ENCODE peak calls at places on chromosomes 6 and 20, in six cellular contexts. One of them, this sample, is unnamed.

GRCh38 chr6:29702519-29703103 is 20.6 kb upstream of the HLA-F start:
- DNase-seq in GM12892: peak
- DNase-seq in upper lobe of left lung: peak
- DNase-seq in esophagus squamous epithelium: no peak
- DNase-seq in heart left ventricle: peak
- DNase-seq in A549: peak
- DNase-seq in this sample: peak

GRCh38 chr20:46199198-46199597 is 81.1 kb downstream of the CD40 start:
- DNase-seq in upper lobe of left lung: no peak
- DNase-seq in A549: peak
- DNase-seq in esophagus squamous epithelium: no peak
- DNase-seq in GM12892: no peak
- DNase-seq in heart left ventricle: no peak
- DNase-seq in this sample: no peak

GRCh38 chr6:157966990-157967389 is 14.7 kb upstream of the SYNJ2 start:
- DNase-seq in GM12892: no peak
- DNase-seq in upper lobe of left lung: no peak
- DNase-seq in heart left ventricle: no peak
- DNase-seq in esophagus squamous epithelium: no peak
- DNase-seq in A549: no peak
- DNase-seq in this sample: no peak

GRCh38 chr20:1907586-1907985 is 12.4 kb downstream of the SIRPA start:
- DNase-seq in esophagus squamous epithelium: no peak
- DNase-seq in A549: no peak
- DNase-seq in heart left ventricle: peak
- DNase-seq in upper lobe of left lung: no peak
- DNase-seq in GM12892: no peak
- DNase-seq in this sample: no peak

GRCh38 chr20:38158701-38159325 is 6.3 kb downstream of the TGM2 start:
- DNase-seq in A549: no peak
- DNase-seq in esophagus squamous epithelium: no peak
- DNase-seq in GM12892: no peak
- DNase-seq in upper lobe of left lung: no peak
- DNase-seq in heart left ventricle: peak
- DNase-seq in this sample: peak

GRCh38 chr6:118649918-118650499 is 1.4 kb downstream of the CEP85L start:
- DNase-seq in heart left ventricle: no peak
- DNase-seq in esophagus squamous epithelium: no peak
- DNase-seq in upper lobe of left lung: no peak
- DNase-seq in A549: no peak
- DNase-seq in GM12892: no peak
- DNase-seq in this sample: no peak

GRCh38 chr20:50428463-50428828 is 81.7 kb upstream of the PTPN1 start:
- DNase-seq in A549: no peak
- DNase-seq in upper lobe of left lung: no peak
- DNase-seq in esophagus squamous epithelium: no peak
- DNase-seq in GM12892: no peak
- DNase-seq in heart left ventricle: no peak
- DNase-seq in this sample: no peak

GRCh38 chr20:13996265-13996664 is 949 bp downstream of the MACROD2 start:
- DNase-seq in A549: no peak
- DNase-seq in heart left ventricle: no peak
- DNase-seq in esophagus squamous epithelium: no peak
- DNase-seq in GM12892: no peak
- DNase-seq in upper lobe of left lung: no peak
- DNase-seq in this sample: no peak

GRCh38 chr6:68691120-68691519 is 56.0 kb downstream of the ADGRB3 start:
- DNase-seq in GM12892: no peak
- DNase-seq in upper lobe of left lung: no peak
- DNase-seq in esophagus squamous epithelium: no peak
- DNase-seq in heart left ventricle: no peak
- DNase-seq in A549: no peak
- DNase-seq in this sample: no peak

GRCh38 chr6:116616757-116617093 is 446 bp downstream of the RSPH4A start:
- DNase-seq in A549: peak
- DNase-seq in heart left ventricle: no peak
- DNase-seq in GM12892: no peak
- DNase-seq in upper lobe of left lung: peak
- DNase-seq in esophagus squamous epithelium: no peak
- DNase-seq in this sample: peak

GRCh38 chr20:20213722-20214121 is 154.2 kb upstream of the INSM1 start:
- DNase-seq in heart left ventricle: no peak
- DNase-seq in upper lobe of left lung: no peak
- DNase-seq in esophagus squamous epithelium: no peak
- DNase-seq in GM12892: no peak
- DNase-seq in A549: no peak
- DNase-seq in this sample: no peak

GRCh38 chr6:136371951-136372350 is 82.3 kb upstream of the BCLAF1 start:
- DNase-seq in heart left ventricle: no peak
- DNase-seq in upper lobe of left lung: no peak
- DNase-seq in esophagus squamous epithelium: no peak
- DNase-seq in A549: no peak
- DNase-seq in GM12892: no peak
- DNase-seq in this sample: no peak

GRCh38 chr6:138406443-138406842 is 2.4 kb downstream of the HEBP2 start:
- DNase-seq in heart left ventricle: no peak
- DNase-seq in esophagus squamous epithelium: no peak
- DNase-seq in A549: peak
- DNase-seq in GM12892: no peak
- DNase-seq in upper lobe of left lung: no peak
- DNase-seq in this sample: no peak

GRCh38 chr6:20153194-20153593 is 59.1 kb downstream of the MBOAT1 start:
- DNase-seq in upper lobe of left lung: no peak
- DNase-seq in esophagus squamous epithelium: no peak
- DNase-seq in heart left ventricle: no peak
- DNase-seq in A549: no peak
- DNase-seq in GM12892: no peak
- DNase-seq in this sample: no peak

GRCh38 chr6:15663057-15663638 is 320 bp upstream of the DTNBP1 start:
- DNase-seq in GM12892: no peak
- DNase-seq in esophagus squamous epithelium: no peak
- DNase-seq in upper lobe of left lung: no peak
- DNase-seq in heart left ventricle: no peak
- DNase-seq in A549: peak
- DNase-seq in this sample: no peak

GRCh38 chr6:96923871-96924493 is 546 bp upstream of the KLHL32 start:
- DNase-seq in heart left ventricle: no peak
- DNase-seq in A549: no peak
- DNase-seq in esophagus squamous epithelium: no peak
- DNase-seq in GM12892: no peak
- DNase-seq in upper lobe of left lung: no peak
- DNase-seq in this sample: no peak

GRCh38 chr20:22368235-22368634 is 216.1 kb downstream of the FOXA2 start:
- DNase-seq in heart left ventricle: no peak
- DNase-seq in A549: no peak
- DNase-seq in esophagus squamous epithelium: no peak
- DNase-seq in GM12892: no peak
- DNase-seq in upper lobe of left lung: no peak
- DNase-seq in this sample: no peak

GRCh38 chr20:667351-668034 is 8.1 kb downstream of the SCRT2 start:
- DNase-seq in upper lobe of left lung: peak
- DNase-seq in A549: peak
- DNase-seq in heart left ventricle: peak
- DNase-seq in esophagus squamous epithelium: no peak
- DNase-seq in GM12892: no peak
- DNase-seq in this sample: peak

GRCh38 chr6:56642366-56643261 is at the start of gene DST:
- DNase-seq in heart left ventricle: no peak
- DNase-seq in upper lobe of left lung: no peak
- DNase-seq in GM12892: no peak
- DNase-seq in esophagus squamous epithelium: no peak
- DNase-seq in A549: peak
- DNase-seq in this sample: no peak

GRCh38 chr6:142537612-142538478 is 236.0 kb downstream of the ADGRG6 start:
- DNase-seq in A549: peak
- DNase-seq in upper lobe of left lung: no peak
- DNase-seq in GM12892: no peak
- DNase-seq in heart left ventricle: no peak
- DNase-seq in esophagus squamous epithelium: no peak
- DNase-seq in this sample: no peak

DNA sequence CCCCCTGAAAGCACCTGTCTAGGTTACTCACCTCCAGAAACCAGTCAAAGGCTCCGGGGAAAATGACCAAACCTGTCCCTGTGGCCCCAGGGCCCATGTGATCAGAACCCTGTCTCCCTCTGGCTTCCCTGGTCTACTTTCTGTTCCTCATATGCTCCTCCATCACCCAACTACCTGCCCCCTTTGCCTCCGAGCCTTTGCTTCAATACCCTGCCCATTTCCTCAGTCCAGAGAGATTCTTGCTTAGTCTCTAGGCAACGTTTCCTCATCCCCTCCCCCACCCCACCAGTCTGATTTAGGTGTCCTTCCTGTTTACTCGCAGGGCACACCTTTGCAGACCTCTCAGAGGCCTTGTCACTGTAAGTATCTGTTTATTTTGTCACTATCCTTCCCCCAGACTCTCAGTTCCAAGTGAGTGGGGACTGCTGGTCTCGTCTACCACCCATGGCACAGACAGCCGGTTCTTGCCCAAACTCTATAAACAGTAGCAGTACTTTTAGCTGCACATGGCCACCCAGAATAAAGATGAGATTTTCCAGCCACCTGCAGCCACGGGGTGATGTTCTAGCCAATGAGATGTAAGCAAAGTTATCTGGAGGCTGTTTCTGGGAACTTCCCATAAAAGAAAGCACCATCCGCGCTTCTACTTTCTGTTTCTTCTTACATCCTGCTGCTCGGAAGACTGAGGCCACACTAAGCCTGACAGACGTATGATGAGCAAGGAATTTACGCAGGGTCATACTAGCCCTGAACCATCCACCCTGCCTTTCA is 13.3 kb downstream of the ELOVL5 start:
- DNase-seq in esophagus squamous epithelium: peak
- DNase-seq in upper lobe of left lung: no peak
- DNase-seq in A549: no peak
- DNase-seq in GM12892: no peak
- DNase-seq in heart left ventricle: no peak
- DNase-seq in this sample: peak
- TF ChIP-seq POLR2A in esophagus squamous epithelium: no peak
- TF ChIP-seq POLR2A in upper lobe of left lung: no peak
- TF ChIP-seq POLR2A in A549: no peak
- TF ChIP-seq POLR2A in GM12892: no peak
- TF ChIP-seq POLR2A in heart left ventricle: no peak
- TF ChIP-seq POLR2A in this sample: peak

GRCh38 chr6:164756142-164756541 is 553.3 kb downstream of the C6orf118 start:
- DNase-seq in heart left ventricle: no peak
- DNase-seq in esophagus squamous epithelium: no peak
- DNase-seq in A549: no peak
- DNase-seq in upper lobe of left lung: no peak
- DNase-seq in GM12892: no peak
- DNase-seq in this sample: no peak
- TF ChIP-seq POLR2A in heart left ventricle: no peak
- TF ChIP-seq POLR2A in esophagus squamous epithelium: no peak
- TF ChIP-seq POLR2A in A549: no peak
- TF ChIP-seq POLR2A in upper lobe of left lung: no peak
- TF ChIP-seq POLR2A in GM12892: no peak
- TF ChIP-seq POLR2A in this sample: no peak

DNA sequence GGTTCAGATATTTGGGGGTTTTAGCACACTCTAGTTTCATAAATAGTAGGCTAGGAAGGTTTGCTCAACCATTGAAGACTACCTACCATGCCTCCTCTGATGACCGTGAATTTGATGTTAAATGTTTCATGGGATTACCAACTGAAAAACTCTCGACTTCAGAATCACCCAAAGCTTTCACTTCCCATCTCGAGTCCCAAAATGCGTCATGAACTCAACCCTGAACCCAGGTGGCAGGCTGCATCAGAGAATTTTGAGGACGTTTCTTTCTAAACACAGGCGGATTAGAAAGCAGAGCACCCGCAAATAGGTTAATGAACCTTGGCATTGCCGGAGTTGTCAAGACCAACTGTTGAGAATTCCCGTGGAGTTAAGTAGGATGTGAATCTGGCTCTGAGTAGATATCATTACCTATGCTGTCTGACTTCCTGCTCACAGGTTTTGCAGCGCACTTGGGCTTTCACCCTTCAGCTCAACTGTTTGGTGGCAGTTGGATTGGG is 98.4 kb upstream of the ADTRP start:
- DNase-seq in esophagus squamous epithelium: no peak
- DNase-seq in A549: no peak
- DNase-seq in heart left ventricle: no peak
- DNase-seq in GM12892: no peak
- DNase-seq in upper lobe of left lung: no peak
- DNase-seq in this sample: no peak
- TF ChIP-seq POLR2A in esophagus squamous epithelium: no peak
- TF ChIP-seq POLR2A in A549: no peak
- TF ChIP-seq POLR2A in heart left ventricle: no peak
- TF ChIP-seq POLR2A in GM12892: no peak
- TF ChIP-seq POLR2A in upper lobe of left lung: no peak
- TF ChIP-seq POLR2A in this sample: no peak

GRCh38 chr6:131949909-131950766 is 1.0 kb downstream of the CCN2 start:
- DNase-seq in heart left ventricle: peak
- DNase-seq in upper lobe of left lung: peak
- DNase-seq in A549: peak
- DNase-seq in GM12892: peak
- DNase-seq in esophagus squamous epithelium: peak
- DNase-seq in this sample: peak
- TF ChIP-seq POLR2A in heart left ventricle: no peak
- TF ChIP-seq POLR2A in upper lobe of left lung: no peak
- TF ChIP-seq POLR2A in A549: no peak
- TF ChIP-seq POLR2A in GM12892: no peak
- TF ChIP-seq POLR2A in esophagus squamous epithelium: no peak
- TF ChIP-seq POLR2A in this sample: no peak

This sample was measured in spleen.